ENCODE peak calls at places on chromosomes 5 and 9, in seven cellular contexts. B is neuronal stem cell, R is mesendoderm, A is IMR-90, D is H9, Y is mesenchymal stem cell, J is trophoblast cell. G is an unnamed sample.

GRCh38 chr5:162488077-162488476 is 420.5 kb downstream of the GABRG2 start:
- DNase-seq in B (no peak), R (no peak), A (no peak), D (no peak), Y (no peak), J (no peak), G (no peak)

GRCh38 chr5:55172051-55172899 is 702 bp downstream of the CDC20B start:
- DNase-seq in B (peak), R (peak), A (peak), D (peak), Y (peak), J (peak), G (no peak)

GRCh38 chr5:148840531-148840930 is 14.1 kb downstream of the ADRB2 start:
- DNase-seq in B (no peak), R (no peak), A (peak), D (no peak), Y (no peak), J (no peak), G (no peak)

GRCh38 chr9:93061791-93062299 is 3.3 kb downstream of the SUSD3 start:
- DNase-seq in B (no peak), R (no peak), A (no peak), D (peak), Y (no peak), J (no peak), G (no peak)

GRCh38 chr5:76007904-76008303 is 75.3 kb upstream of the SV2C start:
- DNase-seq in B (no peak), R (no peak), A (no peak), D (no peak), Y (no peak), J (no peak), G (no peak)

GRCh38 chr9:78592866-78593265 is 295.9 kb downstream of the PSAT1 start:
- DNase-seq in B (no peak), R (no peak), A (peak), D (no peak), Y (no peak), J (no peak), G (no peak)

GRCh38 chr5:150559701-150560100 is 51.8 kb downstream of the NDST1 start:
- DNase-seq in B (no peak), R (peak), A (peak), D (no peak), Y (peak), J (peak), G (no peak)

GRCh38 chr9:135098400-135099105 is 11.1 kb downstream of the OLFM1 start:
- DNase-seq in B (no peak), R (peak), A (no peak), D (peak), Y (no peak), J (no peak), G (peak)

GRCh38 chr5:179610109-179610902 is 13.2 kb downstream of the HNRNPH1 start:
- DNase-seq in B (no peak), R (no peak), A (no peak), D (no peak), Y (no peak), J (no peak), G (no peak)

GRCh38 chr5:150479416-150479815 is 28.5 kb upstream of the NDST1 start:
- DNase-seq in B (no peak), R (no peak), A (no peak), D (no peak), Y (no peak), J (no peak), G (no peak)

GRCh38 chr9:131731237-131731995 is 8.5 kb downstream of the RAPGEF1 start:
- DNase-seq in B (no peak), R (no peak), A (peak), D (no peak), Y (peak), J (no peak), G (no peak)

GRCh38 chr9:125844611-125845010 is 97.4 kb downstream of the PBX3 start:
- DNase-seq in B (no peak), R (no peak), A (no peak), D (no peak), Y (no peak), J (no peak), G (no peak)

GRCh38 chr5:150122158-150122510 is 33.5 kb downstream of the PDGFRB start:
- DNase-seq in B (no peak), R (no peak), A (no peak), D (peak), Y (no peak), J (no peak), G (peak)

GRCh38 chr9:20684865-20685696 is 1.0 kb downstream of the FOCAD start:
- DNase-seq in B (no peak), R (no peak), A (peak), D (no peak), Y (peak), J (no peak), G (no peak)

GRCh38 chr5:35237580-35238376 is 7.5 kb upstream of the PRLR start:
- DNase-seq in B (no peak), R (no peak), A (no peak), D (no peak), Y (no peak), J (no peak), G (no peak)

GRCh38 chr9:37574241-37574721 is 1.9 kb downstream of the FBXO10 start:
- DNase-seq in B (no peak), R (peak), A (peak), D (peak), Y (peak), J (no peak), G (no peak)

GRCh38 chr5:177604656-177605055 is 4.7 kb downstream of the B4GALT7 start:
- DNase-seq in B (no peak), R (no peak), A (no peak), D (no peak), Y (no peak), J (no peak), G (no peak)

GRCh38 chr9:107336718-107337360 is 53.8 kb downstream of the RAD23B start:
- DNase-seq in B (no peak), R (no peak), A (peak), D (no peak), Y (no peak), J (no peak), G (no peak)

GRCh38 chr5:175257128-175257846 is 186.7 kb downstream of the DRD1 start:
- DNase-seq in B (no peak), R (no peak), A (no peak), D (no peak), Y (no peak), J (no peak), G (no peak)

GRCh38 chr9:72538926-72539702 is 17.7 kb downstream of the TMC1 start:
- DNase-seq in B (no peak), R (no peak), A (no peak), D (no peak), Y (no peak), J (peak), G (no peak)

GRCh38 chr9:72542917-72543316 is 21.5 kb downstream of the TMC1 start:
- DNase-seq in B (no peak), R (no peak), A (peak), D (no peak), Y (no peak), J (no peak), G (no peak)

GRCh38 chr9:72539824-72540347 is 18.5 kb downstream of the TMC1 start:
- DNase-seq in B (no peak), R (no peak), A (no peak), D (peak), Y (no peak), J (no peak), G (no peak)

GRCh38 chr9:72537671-72538070 is 16.3 kb downstream of the TMC1 start:
- DNase-seq in B (no peak), R (no peak), A (no peak), D (no peak), Y (no peak), J (no peak), G (no peak)

DNA sequence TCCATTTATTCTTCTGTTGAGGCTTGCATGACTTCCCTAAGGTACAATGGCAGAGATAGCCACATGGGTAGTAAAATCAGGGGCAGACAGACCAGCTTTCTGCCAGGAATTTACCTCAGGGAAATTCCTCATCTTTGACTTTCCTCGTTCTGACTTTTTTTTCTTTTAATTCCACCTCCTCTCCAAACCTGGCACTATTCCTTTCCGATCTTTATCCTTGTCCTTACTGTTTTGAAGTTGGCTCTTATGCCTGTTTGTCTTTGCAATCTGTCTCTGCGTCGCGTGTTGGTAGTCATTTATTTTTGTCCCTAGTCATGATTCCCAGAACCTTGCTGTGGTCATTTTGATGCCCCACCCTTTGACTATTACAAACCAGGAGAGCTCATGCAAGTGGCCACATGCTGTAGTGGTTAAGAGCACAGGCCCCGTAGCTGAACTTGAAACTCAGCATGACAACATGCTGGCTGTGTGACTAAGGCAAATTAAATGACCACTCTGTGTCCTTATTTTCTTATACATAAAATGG is 19.0 kb downstream of the TMC1 start:
- DNase-seq in B (no peak), R (no peak), A (peak), D (no peak), Y (peak), J (peak), G (no peak)
- H3K18ac ChIP-seq in B (no peak), R (no peak), A (peak), D (no peak), Y (peak), J (no peak), G (peak)

GRCh38 chr5:905139-905642 is 12.5 kb downstream of the TRIP13 start:
- DNase-seq in B (no peak), R (no peak), A (no peak), D (no peak), Y (no peak), J (no peak), G (no peak)
- H3K18ac ChIP-seq in B (no peak), R (no peak), A (no peak), D (no peak), Y (no peak), J (peak), G (no peak)

GRCh38 chr9:120303519-120303918 is 276.4 kb downstream of the CDK5RAP2 start:
- DNase-seq in B (no peak), R (no peak), A (no peak), D (no peak), Y (no peak), J (no peak), G (no peak)
- H3K18ac ChIP-seq in B (no peak), R (no peak), A (no peak), D (no peak), Y (no peak), J (no peak), G (no peak)

DNA sequence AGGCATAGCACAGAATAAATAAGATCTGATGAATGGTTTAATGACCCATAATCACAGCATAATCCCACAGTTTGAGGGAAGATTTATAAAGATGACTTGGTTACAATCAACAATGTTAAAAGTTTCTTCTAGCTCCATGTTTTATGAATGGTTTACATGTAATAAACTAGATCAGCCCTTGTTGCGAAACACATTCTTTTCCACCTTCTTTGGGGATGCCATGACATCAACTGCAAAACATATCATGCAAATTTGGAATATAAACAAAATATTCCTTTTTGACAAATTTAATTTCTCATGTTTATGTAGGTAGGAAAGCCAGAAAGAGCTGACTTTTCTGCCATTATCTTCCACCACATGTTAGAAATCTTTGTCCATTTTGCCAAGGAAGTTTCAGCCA is 979.5 kb downstream of the MAT2B start:
- DNase-seq in B (no peak), R (no peak), A (no peak), D (no peak), Y (no peak), J (no peak), G (no peak)
- H3K18ac ChIP-seq in B (no peak), R (no peak), A (no peak), D (no peak), Y (no peak), J (no peak), G (no peak)

DNA sequence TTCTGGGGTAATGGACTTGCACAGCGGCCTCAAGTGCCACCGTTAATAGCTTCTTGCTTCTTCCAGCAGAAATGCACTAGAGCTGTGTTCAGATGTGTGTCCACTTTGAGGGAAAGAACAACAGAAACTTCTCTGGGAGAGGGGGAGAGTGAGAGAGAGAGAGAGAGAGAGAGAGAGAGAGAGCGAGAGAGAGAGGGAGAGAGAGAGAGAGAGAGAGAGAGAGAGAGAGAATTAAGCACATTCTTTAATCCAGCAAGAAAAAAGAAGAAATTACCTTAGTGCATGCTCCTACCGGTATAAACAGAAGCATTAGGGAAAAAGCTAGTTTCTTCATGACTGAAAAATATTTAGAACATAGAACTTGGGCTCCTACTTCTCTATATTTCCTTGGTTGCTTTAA is 418.8 kb downstream of the MAN2A1 start:
- DNase-seq in B (no peak), R (no peak), A (no peak), D (no peak), Y (no peak), J (no peak), G (no peak)
- H3K18ac ChIP-seq in B (no peak), R (no peak), A (no peak), D (no peak), Y (no peak), J (no peak), G (no peak)

GRCh38 chr9:114280636-114281315 is 42.1 kb upstream of the ORM1 start:
- DNase-seq in B (no peak), R (no peak), A (peak), D (peak), Y (no peak), J (no peak), G (peak)
- H3K18ac ChIP-seq in B (no peak), R (no peak), A (peak), D (no peak), Y (no peak), J (no peak), G (no peak)

DNA sequence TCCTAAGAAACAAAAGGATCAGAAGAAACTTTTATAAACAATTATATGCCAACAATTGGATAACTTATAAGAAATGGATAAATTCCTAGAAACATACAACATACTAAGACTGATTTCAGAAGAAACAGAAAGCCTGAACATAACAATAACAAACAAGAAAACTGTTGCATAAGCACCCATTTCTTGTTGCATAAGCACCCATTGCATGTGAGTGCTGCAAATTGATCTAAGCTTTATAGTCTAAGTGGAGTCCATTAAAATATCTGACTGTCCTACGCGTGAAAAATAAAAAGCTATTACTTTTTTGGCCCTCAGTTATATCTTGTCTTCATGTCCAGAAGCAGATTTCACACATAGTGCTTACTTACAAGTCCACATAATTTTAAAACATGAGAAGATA is 19.3 kb downstream of the TYRP1 start:
- DNase-seq in B (no peak), R (no peak), A (no peak), D (no peak), Y (peak), J (no peak), G (no peak)
- H3K18ac ChIP-seq in B (no peak), R (no peak), A (no peak), D (no peak), Y (no peak), J (no peak), G (no peak)

DNA sequence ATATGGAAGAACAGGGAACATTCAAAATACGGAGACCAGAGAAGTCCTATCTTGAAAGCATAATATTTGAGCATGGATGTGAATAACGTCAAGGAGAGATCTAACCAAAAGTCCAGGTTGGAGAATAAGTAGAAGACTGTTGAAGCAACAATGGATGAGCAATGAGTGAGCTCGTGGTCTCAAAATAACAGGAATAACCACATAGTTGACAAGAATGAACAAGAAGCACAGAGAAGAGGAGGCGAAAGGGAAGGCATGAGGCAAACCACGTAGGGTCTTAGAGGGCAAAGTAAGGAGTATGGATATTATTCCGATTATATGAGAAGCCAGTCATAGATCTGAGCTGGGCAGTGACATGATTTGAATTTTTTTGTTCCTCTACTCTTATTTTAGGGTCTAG is 710.2 kb downstream of the BRINP1 start:
- DNase-seq in B (no peak), R (no peak), A (no peak), D (no peak), Y (no peak), J (no peak), G (no peak)
- H3K18ac ChIP-seq in B (no peak), R (no peak), A (no peak), D (no peak), Y (no peak), J (no peak), G (no peak)

DNA sequence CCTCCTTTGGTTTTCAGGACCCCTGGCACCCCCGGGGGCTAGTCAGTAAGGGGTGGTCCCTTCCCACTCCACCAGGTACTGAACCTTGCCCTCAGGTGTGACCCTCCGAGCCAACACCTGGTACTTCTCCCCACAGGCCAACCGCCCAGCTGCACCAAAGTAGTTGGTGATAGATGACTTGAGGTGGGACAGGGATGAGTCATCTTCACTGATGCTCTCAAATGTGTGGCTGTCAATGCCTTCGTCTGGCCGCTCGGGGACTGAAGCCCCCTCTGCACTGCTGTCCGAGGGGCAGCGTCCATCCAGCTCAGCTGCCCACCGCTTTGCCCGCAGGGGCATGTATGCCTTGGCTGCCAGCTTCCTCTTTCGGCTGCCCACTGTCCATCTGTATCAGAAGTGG is 15.2 kb upstream of the PSMD5 start:
- DNase-seq in B (no peak), R (no peak), A (no peak), D (no peak), Y (no peak), J (no peak), G (no peak)
- H3K18ac ChIP-seq in B (no peak), R (no peak), A (no peak), D (no peak), Y (no peak), J (no peak), G (no peak)

G was measured in H1.